ENCODE peak calls at places on chromosomes 5 and 9, in seven cellular contexts. F is heart right ventricle, W is SJCRH30, Q is transverse colon, O is Caco-2, X is GM23248, R is aorta. T is an unnamed sample.

GRCh38 chr5:136538534-136538933 is 173.2 kb upstream of the TRPC7 start:
- DNase-seq in F (no peak), W (no peak), Q (no peak), O (no peak), X (no peak), R (no peak), T (no peak)

GRCh38 chr9:99391937-99392574 is 170.0 kb downstream of the SEC61B start:
- DNase-seq in F (no peak), W (no peak), Q (no peak), O (no peak), X (no peak), R (no peak), T (no peak)

GRCh38 chr5:74251106-74252032 is 389.2 kb downstream of the ENC1 start:
- DNase-seq in F (no peak), W (peak; percentile 37), Q (peak; percentile 27), O (peak; percentile 59), X (peak; percentile 96), R (peak; percentile 62), T (peak; percentile 95)

GRCh38 chr9:83981126-83981871 is 694 bp downstream of the RMI1 start:
- DNase-seq in F (no peak), W (peak; percentile 56), Q (peak; percentile 59), O (no peak), X (peak; percentile 77), R (no peak), T (peak; percentile 68)

GRCh38 chr9:91991621-91992435 is 41.8 kb upstream of the ROR2 start:
- DNase-seq in F (no peak), W (no peak), Q (no peak), O (no peak), X (peak; percentile 60), R (no peak), T (peak; percentile 33)

GRCh38 chr5:120386981-120387380 is 77.1 kb upstream of the PRR16 start:
- DNase-seq in F (no peak), W (no peak), Q (no peak), O (no peak), X (no peak), R (no peak), T (no peak)

GRCh38 chr5:141883948-141884318 is 5.7 kb upstream of the PCDH1 start:
- DNase-seq in F (no peak), W (no peak), Q (no peak), O (no peak), X (no peak), R (no peak), T (no peak)

GRCh38 chr9:95494416-95495371 is 22.1 kb downstream of the PTCH1 start:
- DNase-seq in F (no peak), W (no peak), Q (peak; percentile 82), O (peak; percentile 79), X (peak; percentile 48), R (no peak), T (peak; percentile 56)

GRCh38 chr5:59887274-59887673 is 6.3 kb downstream of the PDE4D start:
- DNase-seq in F (no peak), W (no peak), Q (no peak), O (no peak), X (no peak), R (no peak), T (peak; percentile 11)

GRCh38 chr5:41876678-41877077 is 6.5 kb upstream of the OXCT1 start:
- DNase-seq in F (no peak), W (no peak), Q (no peak), O (no peak), X (no peak), R (no peak), T (no peak)

GRCh38 chr5:143051244-143052058 is 281.3 kb downstream of the ARHGAP26 start:
- DNase-seq in F (no peak), W (no peak), Q (no peak), O (peak; percentile 6), X (peak; percentile 92), R (peak; percentile 43), T (peak; percentile 96)

GRCh38 chr5:124732891-124733670 is 13.4 kb downstream of the ZNF608 start:
- DNase-seq in F (no peak), W (no peak), Q (no peak), O (no peak), X (no peak), R (no peak), T (no peak)
- H3K4me3 ChIP-seq in F (no peak overlapping the region), W (no peak overlapping the region), Q (no peak overlapping the region), O (no peak overlapping the region), X (no peak overlapping the region), R (no peak overlapping the region), T (no peak overlapping the region)

DNA sequence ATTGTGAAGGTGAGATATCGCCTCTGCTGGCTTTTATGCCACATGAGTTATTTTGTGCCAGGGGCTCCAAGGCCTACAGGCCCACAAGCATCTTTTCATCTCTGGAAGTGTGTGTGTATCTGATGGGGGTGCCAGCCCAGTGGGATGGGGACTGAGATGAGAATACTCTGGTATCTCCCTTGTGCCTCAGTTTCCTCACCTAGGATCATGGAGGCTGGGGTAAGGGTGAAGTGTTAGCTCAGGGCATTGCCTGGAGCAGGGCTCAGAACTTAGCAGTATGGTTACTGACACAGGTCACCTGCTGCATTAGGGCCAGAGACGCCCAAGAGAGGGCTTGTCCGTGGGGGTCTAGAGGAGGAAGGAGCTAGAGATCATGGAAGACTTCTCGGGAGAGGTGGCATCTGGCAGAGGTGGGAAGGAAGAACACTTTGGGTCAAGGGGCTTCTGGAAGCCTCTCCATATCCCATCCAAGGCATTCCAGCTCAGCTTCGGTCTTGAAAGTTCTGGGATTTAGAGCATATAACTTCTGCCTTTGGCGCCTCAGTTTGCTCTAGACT is 755 bp upstream of the WNK2 start:
- DNase-seq in F (no peak), W (no peak), Q (no peak), O (no peak), X (no peak), R (no peak), T (no peak)
- H3K4me3 ChIP-seq in F (peak overlapping the region; percentile 63), W (no peak overlapping the region), Q (peak overlapping the region; percentile 84), O (peak overlapping the region; percentile 49), X (no peak overlapping the region), R (no peak overlapping the region), T (no peak overlapping the region)

GRCh38 chr5:2802693-2803365 is 51.4 kb upstream of the IRX2 start:
- DNase-seq in F (no peak), W (no peak), Q (no peak), O (peak; percentile 62), X (no peak), R (no peak), T (no peak)
- H3K4me3 ChIP-seq in F (no peak overlapping the region), W (no peak overlapping the region), Q (no peak overlapping the region), O (no peak overlapping the region), X (no peak overlapping the region), R (no peak overlapping the region), T (no peak overlapping the region)

DNA sequence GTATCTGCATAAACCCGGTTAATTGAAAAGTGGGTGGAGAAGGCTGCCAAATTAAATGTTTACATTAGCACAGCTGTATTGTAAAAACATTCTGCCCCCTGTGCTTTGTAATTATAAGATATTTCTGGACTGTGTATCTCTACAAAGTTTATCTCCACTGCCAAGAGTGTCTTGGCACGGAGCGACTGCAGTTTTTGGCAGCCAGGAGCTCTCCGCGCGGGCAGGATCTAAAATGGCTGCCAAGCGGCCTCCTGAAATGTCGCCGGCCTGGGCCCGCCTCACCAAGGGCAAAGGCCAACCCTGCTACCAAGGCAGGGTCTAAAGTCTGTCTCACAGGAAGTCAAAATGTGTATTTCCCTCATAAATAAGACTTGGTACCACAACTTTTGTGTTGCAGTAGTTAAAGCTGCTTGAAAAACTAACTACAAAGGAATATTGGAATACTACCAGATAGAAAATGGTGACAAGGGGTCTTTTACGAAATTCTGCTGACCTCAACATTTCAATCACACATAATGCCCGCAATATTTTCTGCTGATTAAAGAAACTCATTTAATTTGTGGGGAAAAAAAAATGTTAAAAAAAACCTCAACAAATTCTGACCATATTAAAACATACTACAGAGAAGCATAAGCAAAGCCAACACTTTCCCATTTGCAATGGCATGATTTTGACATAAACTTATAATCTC is 110.4 kb downstream of the NFIB start:
- DNase-seq in F (peak; percentile 79), W (peak; percentile 26), Q (peak; percentile 75), O (no peak), X (peak; percentile 37), R (peak; percentile 76), T (peak; percentile 11)
- H3K4me3 ChIP-seq in F (peak overlapping the region; percentile 14), W (no peak overlapping the region), Q (no peak overlapping the region), O (no peak overlapping the region), X (no peak overlapping the region), R (no peak overlapping the region), T (no peak overlapping the region)